ENCODE peak calls at places on chromosomes 12 and 14, in ten cellular contexts. T is neural progenitor cell; Q is fibroblast of pulmonary artery; J is GM23338; C is fibroblast of mammary gland; F is dorsolateral prefrontal cortex; M is body of pancreas; G is CD8-positive, alpha-beta T cell; A is uterus; O is cardiac muscle cell. B is an unnamed sample.

GRCh38 chr12:84701966-84702365 is 210.6 kb downstream of the SLC6A15 start:
- DNase-seq in T (no peak), Q (no peak), J (no peak), C (peak; percentile 28), F (no peak), M (no peak), G (no peak), A (no peak), O (no peak), B (no peak)

GRCh38 chr12:68521321-68521839 is 89.3 kb upstream of the RAP1B start:
- DNase-seq in T (no peak), Q (peak; percentile 83), J (no peak), C (peak; percentile 80), F (no peak), M (no peak), G (no peak), A (no peak), O (no peak), B (no peak)

GRCh38 chr14:68800361-68800760 is 7.5 kb upstream of the ZFP36L1 start:
- DNase-seq in T (no peak), Q (peak; percentile 38), J (no peak), C (no peak), F (no peak), M (no peak), G (no peak), A (no peak), O (no peak), B (no peak)

GRCh38 chr14:105187116-105187515 is 6.0 kb upstream of the NUDT14 start:
- DNase-seq in T (no peak), Q (no peak), J (no peak), C (no peak), F (no peak), M (no peak), G (no peak), A (no peak), O (no peak), B (no peak)

GRCh38 chr12:121799175-121799841 is 4.5 kb upstream of the SETD1B start:
- DNase-seq in T (peak; percentile 61), Q (peak; percentile 82), J (peak; percentile 61), C (peak; percentile 84), F (peak; percentile 59), M (peak; percentile 70), G (no peak), A (peak; percentile 77), O (peak; percentile 84), B (peak; percentile 57)

GRCh38 chr12:122646568-122647220 is 56.5 kb downstream of the HCAR2 start:
- DNase-seq in T (no peak), Q (peak; percentile 58), J (no peak), C (peak; percentile 90), F (no peak), M (no peak), G (peak; percentile 1), A (no peak), O (no peak), B (no peak)

GRCh38 chr12:80745851-80746250 is 29.1 kb downstream of the MYF5 start:
- DNase-seq in T (no peak), Q (no peak), J (no peak), C (peak; percentile 13), F (no peak), M (no peak), G (no peak), A (no peak), O (no peak), B (no peak)

GRCh38 chr12:115898670-115899069 is 378.8 kb downstream of the MED13L start:
- DNase-seq in T (no peak), Q (no peak), J (no peak), C (no peak), F (no peak), M (no peak), G (no peak), A (no peak), O (no peak), B (no peak)

GRCh38 chr12:39831587-39832315 is 212.1 kb upstream of the ABCD2 start:
- DNase-seq in T (no peak), Q (peak; percentile 33), J (no peak), C (peak; percentile 7), F (no peak), M (no peak), G (no peak), A (no peak), O (no peak), B (no peak)

GRCh38 chr12:15752780-15753179 is 36.4 kb downstream of the EPS8 start:
- DNase-seq in T (no peak), Q (peak; percentile 29), J (no peak), C (peak; percentile 65), F (no peak), M (no peak), G (no peak), A (no peak), O (no peak), B (no peak)

GRCh38 chr12:80590085-80590484 is 117.3 kb upstream of the MYF6 start:
- DNase-seq in T (no peak), Q (no peak), J (peak; percentile 2), C (peak; percentile 34), F (no peak), M (no peak), G (no peak), A (no peak), O (no peak), B (no peak)

GRCh38 chr14:99357856-99358390 is 85.9 kb upstream of the BCL11B start:
- DNase-seq in T (no peak), Q (no peak), J (no peak), C (no peak), F (no peak), M (no peak), G (no peak), A (no peak), O (no peak), B (no peak)

GRCh38 chr12:62933871-62934798 is 815 bp downstream of the PPM1H start:
- DNase-seq in T (peak; percentile 65), Q (peak; percentile 17), J (peak; percentile 68), C (peak; percentile 7), F (peak; percentile 59), M (peak; percentile 35), G (no peak), A (peak; percentile 22), O (peak; percentile 61), B (peak; percentile 20)

GRCh38 chr14:29759521-29760340 is 167.9 kb downstream of the PRKD1 start:
- DNase-seq in T (no peak), Q (no peak), J (no peak), C (no peak), F (no peak), M (no peak), G (no peak), A (no peak), O (no peak), B (no peak)

GRCh38 chr14:61132336-61132735 is 148.8 kb downstream of the TMEM30B start:
- DNase-seq in T (no peak), Q (no peak), J (no peak), C (no peak), F (no peak), M (no peak), G (no peak), A (no peak), O (no peak), B (no peak)

DNA sequence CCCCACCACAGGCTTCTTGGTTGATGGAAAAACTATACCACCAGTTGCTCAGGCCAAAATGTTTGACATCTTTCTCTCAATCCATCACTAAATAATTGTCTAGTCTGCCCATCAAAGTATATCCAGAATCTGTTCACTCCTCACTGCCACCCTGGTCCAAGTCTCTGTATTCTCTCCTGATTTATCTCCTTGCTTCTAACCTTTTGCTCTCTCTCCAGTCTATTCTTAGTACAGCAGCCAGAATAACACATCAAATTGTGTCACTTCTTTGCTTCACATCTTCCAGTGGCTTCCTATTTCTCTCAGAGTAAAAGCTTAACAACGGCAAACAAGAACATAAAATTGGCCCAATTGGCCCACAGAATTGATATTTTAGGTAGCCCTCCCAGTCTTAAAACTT is 272.8 kb downstream of the IPO8 start:
- DNase-seq in T (no peak), Q (no peak), J (no peak), C (no peak), F (no peak), M (no peak), G (no peak), A (no peak), O (no peak), B (no peak)
- TF ChIP-seq CTCF in T (no peak), Q (no peak), J (no peak), C (no peak), F (no peak), M (no peak), G (no peak), A (no peak), O (no peak), B (no peak)

DNA sequence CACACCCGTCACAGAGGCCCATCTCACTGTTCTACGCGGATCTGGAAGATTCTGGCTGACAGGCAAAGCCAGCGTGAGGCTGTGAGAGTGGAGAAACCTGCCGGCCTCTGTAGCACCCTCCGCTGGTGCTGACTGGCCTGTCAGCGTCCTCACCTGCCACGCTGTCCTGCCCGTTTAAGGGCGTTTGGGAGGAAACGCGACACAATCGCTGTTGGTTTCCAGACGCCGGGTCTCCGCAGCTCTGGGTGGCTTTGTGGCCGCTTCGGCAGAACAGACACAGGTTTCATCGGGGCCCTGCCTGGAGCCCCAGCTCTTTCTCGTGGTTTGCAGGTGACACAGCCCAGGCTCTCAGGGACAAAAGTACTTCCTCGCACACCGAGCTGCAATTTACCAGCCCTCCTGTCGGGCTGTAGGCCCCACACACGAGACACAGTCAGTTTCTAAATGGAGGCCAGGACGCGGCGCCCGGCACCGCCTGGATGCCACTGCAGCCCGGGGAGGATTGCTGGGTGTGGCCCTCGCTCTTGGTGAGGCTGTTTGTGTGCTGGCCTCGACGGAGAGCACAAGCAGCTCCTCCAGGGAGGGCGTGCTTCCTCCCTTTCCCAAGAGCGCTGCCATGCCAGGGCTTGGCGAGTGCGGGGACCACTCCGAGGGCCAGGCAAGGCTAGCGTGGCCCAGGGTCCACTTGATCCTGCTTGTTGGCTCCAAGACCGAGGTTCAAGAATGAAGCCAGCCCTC is 70.8 kb downstream of the NOC4L start:
- DNase-seq in T (peak; percentile 41), Q (no peak), J (peak; percentile 49), C (no peak), F (no peak), M (no peak), G (no peak), A (no peak), O (no peak), B (no peak)
- TF ChIP-seq CTCF in T (peak; percentile 10), Q (no peak), J (peak; percentile 10), C (no peak), F (no peak), M (no peak), G (no peak), A (no peak), O (no peak), B (no peak)

GRCh38 chr14:51822499-51822898 is 37.9 kb upstream of the GNG2 start:
- DNase-seq in T (no peak), Q (no peak), J (no peak), C (no peak), F (no peak), M (no peak), G (no peak), A (no peak), O (no peak), B (no peak)
- TF ChIP-seq CTCF in T (no peak), Q (no peak), J (no peak), C (no peak), F (no peak), M (no peak), G (no peak), A (no peak), O (no peak), B (no peak)

GRCh38 chr12:58681730-58682129 is 238.6 kb downstream of the LRIG3 start:
- DNase-seq in T (no peak), Q (no peak), J (no peak), C (no peak), F (no peak), M (no peak), G (no peak), A (no peak), O (no peak), B (no peak)
- TF ChIP-seq CTCF in T (no peak), Q (no peak), J (no peak), C (no peak), F (no peak), M (peak; percentile 46), G (no peak), A (no peak), O (no peak), B (no peak)